ENCODE peak calls at places on chromosomes 4 and X, in ten cellular contexts. One of them, this sample, is unnamed.

GRCh38 chr4:129532573-129532972 is 436.6 kb downstream of the C4orf33 start:
- DNase-seq in astrocyte of the spinal cord: no peak
- DNase-seq in iris pigment epithelial cell: no peak
- DNase-seq in heart right ventricle: no peak
- DNase-seq in omental fat pad: no peak
- DNase-seq in activated B cell treated with CpG ODN at 0.5 μM for 24 hours: no peak
- DNase-seq in HT1080: no peak
- DNase-seq in adrenal gland: no peak
- DNase-seq in T follicular helper cell: no peak
- DNase-seq in activated CD4-positive, alpha-beta T cell treated with anti-CD3 and anti-CD28 coated beads, Interleukin-2, amount 50 U/mL, for 1 hour: no peak
- DNase-seq in this sample: no peak

GRCh38 chrX:40095588-40096394 is 2.0 kb downstream of the BCOR start:
- DNase-seq in HT1080: no peak
- DNase-seq in heart right ventricle: peak
- DNase-seq in iris pigment epithelial cell: peak
- DNase-seq in activated CD4-positive, alpha-beta T cell treated with anti-CD3 and anti-CD28 coated beads, Interleukin-2, amount 50 U/mL, for 1 hour: peak
- DNase-seq in omental fat pad: no peak
- DNase-seq in activated B cell treated with CpG ODN at 0.5 μM for 24 hours: peak
- DNase-seq in T follicular helper cell: no peak
- DNase-seq in astrocyte of the spinal cord: no peak
- DNase-seq in adrenal gland: no peak
- DNase-seq in this sample: no peak

GRCh38 chrX:154384284-154384892 is 5.3 kb downstream of the EMD start:
- DNase-seq in iris pigment epithelial cell: no peak
- DNase-seq in activated B cell treated with CpG ODN at 0.5 μM for 24 hours: no peak
- DNase-seq in omental fat pad: no peak
- DNase-seq in adrenal gland: no peak
- DNase-seq in T follicular helper cell: no peak
- DNase-seq in heart right ventricle: peak
- DNase-seq in astrocyte of the spinal cord: no peak
- DNase-seq in activated CD4-positive, alpha-beta T cell treated with anti-CD3 and anti-CD28 coated beads, Interleukin-2, amount 50 U/mL, for 1 hour: no peak
- DNase-seq in HT1080: no peak
- DNase-seq in this sample: no peak

GRCh38 chrX:154546354-154547244 is at the start of gene G6PD:
- DNase-seq in HT1080: no peak
- DNase-seq in adrenal gland: no peak
- DNase-seq in heart right ventricle: peak
- DNase-seq in activated CD4-positive, alpha-beta T cell treated with anti-CD3 and anti-CD28 coated beads, Interleukin-2, amount 50 U/mL, for 1 hour: peak
- DNase-seq in activated B cell treated with CpG ODN at 0.5 μM for 24 hours: peak
- DNase-seq in T follicular helper cell: peak
- DNase-seq in iris pigment epithelial cell: peak
- DNase-seq in omental fat pad: no peak
- DNase-seq in astrocyte of the spinal cord: peak
- DNase-seq in this sample: no peak

GRCh38 chr4:147096667-147097604 is 151.3 kb upstream of the TTC29 start:
- DNase-seq in iris pigment epithelial cell: peak
- DNase-seq in activated CD4-positive, alpha-beta T cell treated with anti-CD3 and anti-CD28 coated beads, Interleukin-2, amount 50 U/mL, for 1 hour: no peak
- DNase-seq in heart right ventricle: no peak
- DNase-seq in activated B cell treated with CpG ODN at 0.5 μM for 24 hours: no peak
- DNase-seq in omental fat pad: no peak
- DNase-seq in HT1080: peak
- DNase-seq in astrocyte of the spinal cord: peak
- DNase-seq in T follicular helper cell: no peak
- DNase-seq in adrenal gland: no peak
- DNase-seq in this sample: no peak

GRCh38 chr4:182533948-182534347 is 290.7 kb downstream of the TENM3 start:
- DNase-seq in adrenal gland: no peak
- DNase-seq in heart right ventricle: no peak
- DNase-seq in activated B cell treated with CpG ODN at 0.5 μM for 24 hours: no peak
- DNase-seq in activated CD4-positive, alpha-beta T cell treated with anti-CD3 and anti-CD28 coated beads, Interleukin-2, amount 50 U/mL, for 1 hour: no peak
- DNase-seq in omental fat pad: no peak
- DNase-seq in T follicular helper cell: no peak
- DNase-seq in iris pigment epithelial cell: peak
- DNase-seq in HT1080: peak
- DNase-seq in astrocyte of the spinal cord: peak
- DNase-seq in this sample: no peak

GRCh38 chrX:21735038-21735752 is 22.7 kb downstream of the SMPX start:
- DNase-seq in omental fat pad: no peak
- DNase-seq in activated B cell treated with CpG ODN at 0.5 μM for 24 hours: no peak
- DNase-seq in heart right ventricle: no peak
- DNase-seq in HT1080: peak
- DNase-seq in adrenal gland: no peak
- DNase-seq in astrocyte of the spinal cord: peak
- DNase-seq in T follicular helper cell: no peak
- DNase-seq in iris pigment epithelial cell: peak
- DNase-seq in activated CD4-positive, alpha-beta T cell treated with anti-CD3 and anti-CD28 coated beads, Interleukin-2, amount 50 U/mL, for 1 hour: no peak
- DNase-seq in this sample: no peak

GRCh38 chrX:47662144-47662657 is 3.2 kb upstream of the UXT start:
- DNase-seq in omental fat pad: no peak
- DNase-seq in adrenal gland: peak
- DNase-seq in heart right ventricle: no peak
- DNase-seq in iris pigment epithelial cell: peak
- DNase-seq in activated B cell treated with CpG ODN at 0.5 μM for 24 hours: no peak
- DNase-seq in T follicular helper cell: no peak
- DNase-seq in activated CD4-positive, alpha-beta T cell treated with anti-CD3 and anti-CD28 coated beads, Interleukin-2, amount 50 U/mL, for 1 hour: no peak
- DNase-seq in HT1080: peak
- DNase-seq in astrocyte of the spinal cord: peak
- DNase-seq in this sample: peak

GRCh38 chrX:100995469-100995868 is 26.0 kb downstream of the ARL13A start:
- DNase-seq in activated CD4-positive, alpha-beta T cell treated with anti-CD3 and anti-CD28 coated beads, Interleukin-2, amount 50 U/mL, for 1 hour: no peak
- DNase-seq in HT1080: peak
- DNase-seq in astrocyte of the spinal cord: peak
- DNase-seq in T follicular helper cell: no peak
- DNase-seq in omental fat pad: no peak
- DNase-seq in heart right ventricle: no peak
- DNase-seq in iris pigment epithelial cell: peak
- DNase-seq in adrenal gland: no peak
- DNase-seq in activated B cell treated with CpG ODN at 0.5 μM for 24 hours: no peak
- DNase-seq in this sample: peak